ENCODE peak calls at places on chromosome 5, in eight cellular contexts. M, D, S, K, H, F, I and Y are unnamed samples.

GRCh38 chr5:138229387-138229786 is 16.3 kb upstream of the CDC23 start:
- DNase-seq in M (no peak), D (no peak), S (no peak), K (no peak), H (no peak), F (no peak), I (no peak), Y (no peak)

GRCh38 chr5:79297661-79298060 is 61.7 kb downstream of the JMY start:
- DNase-seq in M (peak; percentile 3), D (no peak), S (no peak), K (peak; percentile 11), H (no peak), F (no peak), I (peak; percentile 50), Y (no peak)

GRCh38 chr5:154298060-154298459 is 107.5 kb downstream of the GALNT10 start:
- DNase-seq in M (no peak), D (no peak), S (peak; percentile 10), K (no peak), H (no peak), F (no peak), I (peak; percentile 10), Y (no peak)

GRCh38 chr5:33539192-33539591 is 98.4 kb downstream of the TARS1 start:
- DNase-seq in M (no peak), D (no peak), S (no peak), K (no peak), H (peak; percentile 61), F (no peak), I (no peak), Y (no peak)

GRCh38 chr5:41519801-41520200 is 9.4 kb upstream of the PLCXD3 start:
- DNase-seq in M (no peak), D (no peak), S (no peak), K (no peak), H (no peak), F (no peak), I (no peak), Y (no peak)

GRCh38 chr5:146722361-146722779 is 156.2 kb downstream of the PPP2R2B start:
- DNase-seq in M (no peak), D (no peak), S (no peak), K (no peak), H (no peak), F (no peak), I (no peak), Y (no peak)

GRCh38 chr5:87020099-87020934 is 247.4 kb upstream of the RASA1 start:
- DNase-seq in M (no peak), D (no peak), S (peak; percentile 60), K (no peak), H (no peak), F (peak; percentile 2), I (peak; percentile 77), Y (peak; percentile 26)

GRCh38 chr5:67246108-67246507 is 49.5 kb upstream of the CD180 start:
- DNase-seq in M (no peak), D (peak; percentile 53), S (no peak), K (peak; percentile 13), H (peak; percentile 28), F (peak; percentile 51), I (no peak), Y (peak; percentile 25)

GRCh38 chr5:112848116-112848811 is 12.8 kb upstream of the SRP19 start:
- DNase-seq in M (no peak), D (no peak), S (no peak), K (peak; percentile 2), H (peak; percentile 62), F (peak; percentile 10), I (peak; percentile 56), Y (peak; percentile 11)

GRCh38 chr5:57298985-57299491 is 125.2 kb downstream of the GPBP1 start:
- DNase-seq in M (no peak), D (peak; percentile 58), S (peak; percentile 51), K (peak; percentile 17), H (peak; percentile 31), F (peak; percentile 57), I (peak; percentile 67), Y (peak; percentile 46)

GRCh38 chr5:159713773-159714172 is 202.5 kb upstream of the ADRA1B start:
- DNase-seq in M (no peak), D (no peak), S (no peak), K (no peak), H (no peak), F (no peak), I (no peak), Y (no peak)

GRCh38 chr5:170439944-170440269 is 50.7 kb upstream of the KCNMB1 start:
- DNase-seq in M (no peak), D (no peak), S (no peak), K (no peak), H (no peak), F (no peak), I (peak; percentile 33), Y (no peak)

GRCh38 chr5:169270827-169271226 is 30.1 kb downstream of the SLIT3 start:
- DNase-seq in M (no peak), D (no peak), S (no peak), K (no peak), H (no peak), F (no peak), I (no peak), Y (no peak)

GRCh38 chr5:143153332-143154119 is 250.0 kb downstream of the NR3C1 start:
- DNase-seq in M (no peak), D (peak; percentile 70), S (no peak), K (no peak), H (no peak), F (no peak), I (no peak), Y (no peak)

GRCh38 chr5:120985526-120985925 is 521.4 kb downstream of the PRR16 start:
- DNase-seq in M (no peak), D (no peak), S (no peak), K (no peak), H (no peak), F (no peak), I (no peak), Y (no peak)

GRCh38 chr5:155689403-155689802 is 637.6 kb upstream of the SGCD start:
- DNase-seq in M (no peak), D (no peak), S (no peak), K (no peak), H (no peak), F (no peak), I (no peak), Y (no peak)

GRCh38 chr5:11904270-11904906 is at the start of gene CTNND2:
- DNase-seq in M (peak; percentile 71), D (no peak), S (peak; percentile 89), K (no peak), H (peak; percentile 84), F (no peak), I (peak; percentile 92), Y (peak; percentile 83)

GRCh38 chr5:17951392-17952169 is 317.3 kb downstream of the TAF11L14 start:
- DNase-seq in M (no peak), D (no peak), S (peak; percentile 74), K (no peak), H (no peak), F (no peak), I (peak; percentile 89), Y (peak; percentile 12)

GRCh38 chr5:132853323-132853722 is 12.9 kb downstream of the GDF9 start:
- DNase-seq in M (no peak), D (no peak), S (no peak), K (no peak), H (no peak), F (no peak), I (no peak), Y (no peak)

GRCh38 chr5:16577677-16578076 is 39.1 kb downstream of the RETREG1 start:
- DNase-seq in M (no peak), D (no peak), S (no peak), K (no peak), H (no peak), F (peak; percentile 7), I (no peak), Y (no peak)

GRCh38 chr5:33049298-33049697 is 338.2 kb downstream of the NPR3 start:
- DNase-seq in M (no peak), D (no peak), S (no peak), K (no peak), H (no peak), F (no peak), I (peak; percentile 55), Y (no peak)

GRCh38 chr5:54595724-54596123 is 78.2 kb downstream of the SNX18 start:
- DNase-seq in M (no peak), D (no peak), S (no peak), K (no peak), H (no peak), F (no peak), I (no peak), Y (no peak)

GRCh38 chr5:122585111-122585415 is 189.8 kb upstream of the SNX2 start:
- DNase-seq in M (no peak), D (no peak), S (no peak), K (no peak), H (peak; percentile 79), F (no peak), I (no peak), Y (peak; percentile 30)

GRCh38 chr5:125829349-125829748 is 593.9 kb upstream of the GRAMD2B start:
- DNase-seq in M (no peak), D (no peak), S (no peak), K (no peak), H (no peak), F (no peak), I (no peak), Y (no peak)

GRCh38 chr5:19125956-19126713 is 861.9 kb downstream of the CDH18 start:
- DNase-seq in M (no peak), D (no peak), S (no peak), K (no peak), H (peak; percentile 62), F (no peak), I (no peak), Y (no peak)

GRCh38 chr5:76544268-76544926 is 78.8 kb downstream of the F2RL2 start:
- DNase-seq in M (no peak), D (no peak), S (no peak), K (no peak), H (no peak), F (peak; percentile 57), I (peak; percentile 69), Y (peak; percentile 16)

GRCh38 chr5:27191786-27192505 is 153.6 kb upstream of the CDH9 start:
- DNase-seq in M (no peak), D (no peak), S (no peak), K (no peak), H (no peak), F (no peak), I (no peak), Y (no peak)

GRCh38 chr5:1396029-1396816 is 49.0 kb downstream of the SLC6A3 start:
- DNase-seq in M (no peak), D (no peak), S (no peak), K (no peak), H (no peak), F (no peak), I (no peak), Y (no peak)

GRCh38 chr5:158875272-158875679 is 224.4 kb downstream of the EBF1 start:
- DNase-seq in M (no peak), D (no peak), S (no peak), K (no peak), H (no peak), F (no peak), I (no peak), Y (no peak)

GRCh38 chr5:173707392-173707791 is 90.9 kb upstream of the BOD1 start:
- DNase-seq in M (no peak), D (no peak), S (no peak), K (no peak), H (no peak), F (no peak), I (no peak), Y (no peak)

GRCh38 chr5:90221947-90222346 is 187.6 kb downstream of the CETN3 start:
- DNase-seq in M (no peak), D (no peak), S (no peak), K (no peak), H (no peak), F (no peak), I (no peak), Y (no peak)

GRCh38 chr5:160173-160510 is 31.2 kb upstream of the LRRC14B start:
- DNase-seq in M (no peak), D (no peak), S (no peak), K (no peak), H (no peak), F (no peak), I (no peak), Y (no peak)

GRCh38 chr5:91178461-91178860 is 204.7 kb downstream of the ARRDC3 start:
- DNase-seq in M (no peak), D (no peak), S (no peak), K (no peak), H (no peak), F (no peak), I (no peak), Y (no peak)

GRCh38 chr5:116727248-116727647 is 152.6 kb upstream of the SEMA6A start:
- DNase-seq in M (no peak), D (no peak), S (no peak), K (no peak), H (no peak), F (no peak), I (no peak), Y (no peak)